ENCODE peak calls at places on chromosome 7, in seven cellular contexts. A, P, K, R, Q, G and H are unnamed samples.
A peak's percentile ranks its signal among the peaks of the same experiment; 100 is the strongest.

GRCh38 chr7:158945514-158945913 is 89.2 kb downstream of the DYNC2I1 start:
- DNase-seq in A (no peak), P (no peak), K (no peak), R (no peak), Q (no peak), G (no peak), H (no peak)

GRCh38 chr7:47550788-47551470 is 31.0 kb downstream of the TNS3 start:
- DNase-seq in A (no peak), P (no peak), K (no peak), R (no peak), Q (no peak), G (no peak), H (peak; percentile 29)

GRCh38 chr7:29815181-29816105 is 9.1 kb downstream of the WIPF3 start:
- DNase-seq in A (no peak), P (no peak), K (no peak), R (no peak), Q (no peak), G (no peak), H (no peak)

GRCh38 chr7:5661941-5662340 is 119.5 kb downstream of the RNF216 start:
- DNase-seq in A (no peak), P (no peak), K (no peak), R (no peak), Q (no peak), G (no peak), H (no peak)

GRCh38 chr7:155928583-155929145 is 116.4 kb upstream of the SHH start:
- DNase-seq in A (no peak), P (no peak), K (peak; percentile 49), R (no peak), Q (no peak), G (no peak), H (no peak)

GRCh38 chr7:124799448-124799847 is 33.9 kb upstream of the GPR37 start:
- DNase-seq in A (no peak), P (no peak), K (no peak), R (no peak), Q (no peak), G (no peak), H (no peak)

GRCh38 chr7:132406039-132406438 is 170.2 kb downstream of the PLXNA4 start:
- DNase-seq in A (no peak), P (no peak), K (no peak), R (no peak), Q (no peak), G (no peak), H (peak; percentile 24)

GRCh38 chr7:28055161-28055544 is 125.4 kb downstream of the JAZF1 start:
- DNase-seq in A (no peak), P (no peak), K (no peak), R (no peak), Q (no peak), G (peak; percentile 74), H (no peak)

GRCh38 chr7:55086413-55087201 is 67.8 kb downstream of the EGFR start:
- DNase-seq in A (peak; percentile 45), P (peak; percentile 86), K (no peak), R (no peak), Q (no peak), G (peak; percentile 83), H (peak; percentile 90)

GRCh38 chr7:95865716-95866371 is 93.5 kb downstream of the DYNC1I1 start:
- DNase-seq in A (no peak), P (no peak), K (no peak), R (peak; percentile 70), Q (no peak), G (peak; percentile 11), H (peak; percentile 28)

GRCh38 chr7:6654842-6655610 is 17.9 kb downstream of the ZNF316 start:
- DNase-seq in A (no peak), P (no peak), K (peak; percentile 58), R (no peak), Q (no peak), G (no peak), H (no peak)

GRCh38 chr7:35908305-35909223 is 107.7 kb downstream of the SEPTIN7 start:
- DNase-seq in A (no peak), P (no peak), K (peak; percentile 67), R (peak; percentile 5), Q (no peak), G (no peak), H (no peak)

GRCh38 chr7:157897686-157898085 is 560.9 kb downstream of the DNAJB6 start:
- DNase-seq in A (no peak), P (no peak), K (no peak), R (peak; percentile 26), Q (no peak), G (no peak), H (no peak)

GRCh38 chr7:158685727-158686126 is 18.9 kb downstream of the NCAPG2 start:
- DNase-seq in A (no peak), P (no peak), K (no peak), R (no peak), Q (no peak), G (peak; percentile 58), H (peak; percentile 68)

GRCh38 chr7:29488977-29489376 is 74.7 kb upstream of the PRR15 start:
- DNase-seq in A (no peak), P (peak; percentile 9), K (no peak), R (no peak), Q (no peak), G (peak; percentile 90), H (peak; percentile 68)

GRCh38 chr7:2445898-2446555 is 30.2 kb downstream of the GRIFIN start:
- DNase-seq in A (no peak), P (no peak), K (no peak), R (no peak), Q (no peak), G (no peak), H (no peak)

GRCh38 chr7:2446676-2447075 is 29.5 kb downstream of the GRIFIN start:
- DNase-seq in A (no peak), P (no peak), K (no peak), R (no peak), Q (no peak), G (no peak), H (no peak)

GRCh38 chr7:2444476-2444875 is 31.7 kb downstream of the GRIFIN start:
- DNase-seq in A (no peak), P (no peak), K (peak; percentile 74), R (no peak), Q (no peak), G (peak; percentile 47), H (peak; percentile 78)

GRCh38 chr7:2443491-2443890 is 32.7 kb downstream of the GRIFIN start:
- DNase-seq in A (no peak), P (no peak), K (no peak), R (no peak), Q (no peak), G (no peak), H (no peak)

GRCh38 chr7:2445047-2445446 is 31.2 kb downstream of the GRIFIN start:
- DNase-seq in A (no peak), P (no peak), K (peak; percentile 76), R (no peak), Q (no peak), G (peak; percentile 7), H (peak; percentile 31)
- TF ChIP-seq CTCF in A (no peak), P (no peak), K (no peak), R (no peak), Q (no peak), G (no peak), H (no peak)

DNA sequence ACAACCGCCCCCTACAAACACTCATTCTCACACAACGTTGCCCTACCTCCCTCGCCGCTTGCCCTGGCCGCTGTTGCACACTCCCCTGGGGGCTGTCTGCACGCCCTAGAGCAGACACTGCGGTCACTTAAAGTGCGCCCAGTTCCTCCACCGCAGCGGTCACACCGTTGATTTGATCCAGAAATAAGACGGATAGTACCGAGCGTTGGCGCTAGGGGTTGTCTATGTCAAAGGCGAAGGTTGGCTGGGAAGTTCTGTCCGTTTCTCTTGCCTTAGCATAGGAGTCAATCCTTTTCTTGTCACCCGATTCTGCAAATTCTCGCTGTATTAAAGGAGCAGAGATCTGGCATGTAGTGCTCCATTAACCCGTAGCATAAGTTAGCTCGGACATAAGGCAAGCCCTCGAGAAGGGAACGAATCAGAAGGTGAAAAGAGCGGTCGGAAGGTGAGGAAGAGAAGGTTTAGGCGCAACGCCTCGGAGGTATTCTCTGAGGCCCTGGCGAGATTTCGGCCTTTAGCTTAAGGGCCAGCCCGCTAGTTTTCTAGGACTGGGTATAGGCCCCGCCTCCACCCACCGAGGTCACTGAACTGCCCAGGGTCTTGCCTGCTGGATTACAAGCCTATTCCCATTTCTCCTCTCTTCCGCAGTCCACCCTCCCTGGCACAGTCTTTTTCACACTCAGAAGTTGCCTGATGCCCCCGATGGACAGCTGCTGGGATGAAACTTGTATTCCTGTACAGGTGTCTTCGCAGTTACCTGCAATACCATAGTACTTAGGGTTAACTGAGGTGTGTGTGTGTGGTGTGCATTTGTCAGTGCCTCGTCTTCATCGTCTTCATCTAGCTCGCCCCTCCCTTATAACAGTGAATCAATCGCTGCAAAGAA is 10.7 kb downstream of the NXPH1 start:
- DNase-seq in A (no peak), P (no peak), K (no peak), R (peak; percentile 78), Q (no peak), G (no peak), H (peak; percentile 10)
- H3K4me3 ChIP-seq in A (no peak overlapping the region), P (no peak overlapping the region), K (no peak overlapping the region), R (peak overlapping the region; percentile 51), Q (no peak overlapping the region), G (no peak overlapping the region), H (no peak overlapping the region)

DNA sequence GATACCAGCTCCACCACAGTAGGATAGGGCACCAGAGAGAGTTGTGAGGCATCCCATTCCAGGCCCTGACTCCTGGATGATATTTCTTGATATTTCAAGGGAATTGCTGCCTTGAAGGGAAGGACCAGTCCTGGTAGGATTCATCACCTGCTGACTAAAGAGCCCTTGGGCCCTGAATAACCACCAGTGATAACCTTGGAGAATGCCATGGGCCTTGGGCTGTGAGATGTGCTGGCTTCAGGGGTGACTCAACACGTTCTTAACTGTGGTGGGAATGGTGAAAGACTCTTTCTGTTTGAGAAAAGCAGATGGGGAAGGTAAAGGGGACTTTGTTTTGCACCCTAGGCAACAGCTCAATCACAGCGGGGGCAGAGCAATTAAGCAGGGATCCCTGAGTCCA is 21.4 kb upstream of the ASZ1 start:
- DNase-seq in A (no peak), P (no peak), K (no peak), R (no peak), Q (no peak), G (no peak), H (no peak)
- TF ChIP-seq CTCF in A (no peak), P (no peak), K (no peak), R (no peak), Q (no peak), G (no peak), H (no peak)

DNA sequence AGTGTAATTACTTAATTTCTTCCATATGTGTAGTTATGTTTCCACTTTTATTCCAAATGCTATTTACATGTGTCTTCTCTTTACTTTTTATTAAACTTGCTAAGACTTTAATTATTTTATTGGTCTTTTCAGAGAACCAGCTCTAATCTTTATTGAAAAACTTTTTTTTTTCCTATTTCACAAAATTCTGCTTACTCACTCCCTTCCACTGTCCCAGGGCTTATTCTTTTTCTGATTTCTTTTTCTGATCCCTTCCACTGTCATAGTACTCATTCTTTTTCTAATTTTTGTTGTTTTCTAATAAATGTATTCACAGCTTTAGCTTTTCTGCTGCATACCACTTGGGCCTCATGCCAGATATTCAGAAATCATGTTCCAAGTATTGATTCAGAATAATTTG is 82.7 kb downstream of the CNOT4 start:
- DNase-seq in A (no peak), P (no peak), K (no peak), R (no peak), Q (no peak), G (no peak), H (no peak)
- H3K4me3 ChIP-seq in A (no peak overlapping the region), P (no peak overlapping the region), K (no peak overlapping the region), R (no peak overlapping the region), Q (no peak overlapping the region), G (no peak overlapping the region), H (no peak overlapping the region)